ENCODE peak calls at places on chromosomes 1 and 21, in ten cellular contexts. B is endothelial cell, U is endodermal cell, C is fibroblast of the aortic adventitia, N is tibial artery, D is bronchial epithelial cell, R is lower leg skin, H is epithelial cell of esophagus, X is HFFc6, L is sigmoid colon. A is an unnamed sample.

GRCh38 chr1:192005976-192006375 is 152.3 kb upstream of the RGS18 start:
- DNase-seq in B (no peak), U (no peak), C (no peak), N (no peak), D (no peak), R (no peak), H (no peak), X (no peak), L (no peak), A (no peak)

GRCh38 chr1:71473331-71473730 is 392.5 kb upstream of the ZRANB2 start:
- DNase-seq in B (no peak), U (no peak), C (no peak), N (no peak), D (no peak), R (no peak), H (no peak), X (no peak), L (no peak), A (no peak)

GRCh38 chr1:155962599-155963211 is 15.6 kb downstream of the ARHGEF2 start:
- DNase-seq in B (no peak), U (no peak), C (peak), N (peak), D (peak), R (no peak), H (peak), X (no peak), L (no peak), A (no peak)

GRCh38 chr21:36297938-36298572 is 21.9 kb upstream of the MORC3 start:
- DNase-seq in B (no peak), U (no peak), C (peak), N (peak), D (peak), R (peak), H (peak), X (no peak), L (peak), A (no peak)

GRCh38 chr1:87685366-87686136 is 356.9 kb downstream of the LMO4 start:
- DNase-seq in B (no peak), U (no peak), C (no peak), N (no peak), D (no peak), R (no peak), H (peak), X (no peak), L (no peak), A (no peak)

GRCh38 chr1:43764581-43764980 is 57.2 kb downstream of the ST3GAL3 start:
- DNase-seq in B (no peak), U (peak), C (no peak), N (no peak), D (no peak), R (no peak), H (no peak), X (no peak), L (no peak), A (no peak)

GRCh38 chr1:165869343-165869742 is 41.9 kb downstream of the UCK2 start:
- DNase-seq in B (no peak), U (no peak), C (no peak), N (no peak), D (no peak), R (no peak), H (no peak), X (no peak), L (no peak), A (no peak)

GRCh38 chr1:18481190-18481920 is 625 bp downstream of the KLHDC7A start:
- DNase-seq in B (no peak), U (peak), C (no peak), N (no peak), D (no peak), R (no peak), H (no peak), X (no peak), L (no peak), A (no peak)

GRCh38 chr1:211577826-211578639 is 928 bp downstream of the SLC30A1 start:
- DNase-seq in B (peak), U (peak), C (peak), N (peak), D (peak), R (peak), H (peak), X (peak), L (peak), A (peak)

GRCh38 chr1:119475866-119476439 is 31.1 kb upstream of the HSD3B1 start:
- DNase-seq in B (peak), U (peak), C (peak), N (peak), D (peak), R (no peak), H (peak), X (peak), L (no peak), A (no peak)

GRCh38 chr1:53585116-53585515 is 125.9 kb downstream of the DMRTB1 start:
- DNase-seq in B (no peak), U (no peak), C (peak), N (no peak), D (no peak), R (peak), H (no peak), X (no peak), L (peak), A (peak)

GRCh38 chr1:51504806-51505525 is 14.1 kb downstream of the EPS15 start:
- DNase-seq in B (no peak), U (no peak), C (no peak), N (no peak), D (no peak), R (no peak), H (no peak), X (no peak), L (no peak), A (no peak)

GRCh38 chr1:10781137-10781536 is 15.3 kb downstream of the CASZ1 start:
- DNase-seq in B (no peak), U (no peak), C (no peak), N (no peak), D (no peak), R (no peak), H (no peak), X (no peak), L (no peak), A (no peak)

GRCh38 chr1:41900611-41901444 is 17.9 kb downstream of the HIVEP3 start:
- DNase-seq in B (no peak), U (no peak), C (peak), N (no peak), D (peak), R (no peak), H (peak), X (peak), L (no peak), A (no peak)

GRCh38 chr1:167294528-167294927 is 73.8 kb downstream of the POU2F1 start:
- DNase-seq in B (no peak), U (no peak), C (no peak), N (no peak), D (peak), R (peak), H (no peak), X (no peak), L (no peak), A (no peak)

GRCh38 chr1:209777587-209777986 is 6.8 kb downstream of the C1orf74 start:
- DNase-seq in B (no peak), U (no peak), C (no peak), N (no peak), D (no peak), R (no peak), H (peak), X (no peak), L (no peak), A (no peak)

GRCh38 chr1:167210966-167211674 is 9.6 kb upstream of the POU2F1 start:
- DNase-seq in B (no peak), U (no peak), C (no peak), N (no peak), D (no peak), R (no peak), H (peak), X (no peak), L (no peak), A (no peak)

GRCh38 chr1:207218512-207219352 is 102.7 kb upstream of the CD55 start:
- DNase-seq in B (no peak), U (no peak), C (no peak), N (peak), D (peak), R (no peak), H (peak), X (no peak), L (no peak), A (no peak)

GRCh38 chr21:45741691-45742090 is 98.2 kb downstream of the PCBP3 start:
- DNase-seq in B (no peak), U (no peak), C (no peak), N (no peak), D (no peak), R (no peak), H (no peak), X (no peak), L (no peak), A (peak)

GRCh38 chr1:101520302-101520701 is 283.5 kb downstream of the S1PR1 start:
- DNase-seq in B (peak), U (peak), C (peak), N (no peak), D (peak), R (no peak), H (peak), X (peak), L (no peak), A (no peak)

GRCh38 chr21:17679002-17679600 is 66.4 kb upstream of the BTG3 start:
- DNase-seq in B (no peak), U (no peak), C (peak), N (no peak), D (peak), R (no peak), H (peak), X (peak), L (no peak), A (no peak)

GRCh38 chr1:96845464-96845863 is 123.9 kb downstream of the PTBP2 start:
- DNase-seq in B (peak), U (peak), C (no peak), N (no peak), D (peak), R (no peak), H (peak), X (no peak), L (no peak), A (no peak)

GRCh38 chr1:20589331-20590312 is 725 bp downstream of the CDA start:
- DNase-seq in B (no peak), U (peak), C (peak), N (peak), D (no peak), R (no peak), H (peak), X (peak), L (peak), A (no peak)

GRCh38 chr1:195851804-195852203 is 756.4 kb downstream of the KCNT2 start:
- DNase-seq in B (no peak), U (no peak), C (no peak), N (no peak), D (peak), R (no peak), H (peak), X (peak), L (no peak), A (no peak)

GRCh38 chr1:154577346-154578057 is 9.9 kb downstream of the CHRNB2 start:
- DNase-seq in B (no peak), U (no peak), C (no peak), N (no peak), D (no peak), R (no peak), H (no peak), X (no peak), L (no peak), A (no peak)

GRCh38 chr1:203906932-203907331 is 45.5 kb downstream of the SNRPE start:
- DNase-seq in B (no peak), U (no peak), C (peak), N (no peak), D (peak), R (no peak), H (peak), X (peak), L (no peak), A (no peak)

GRCh38 chr1:236144446-236145150 is 2.3 kb downstream of the GPR137B start:
- DNase-seq in B (no peak), U (no peak), C (no peak), N (no peak), D (no peak), R (no peak), H (peak), X (no peak), L (no peak), A (no peak)

GRCh38 chr1:151372411-151372934 is at the start of gene SELENBP1:
- DNase-seq in B (peak), U (peak), C (peak), N (peak), D (peak), R (peak), H (peak), X (peak), L (peak), A (no peak)

GRCh38 chr1:24526940-24527542 is 24.4 kb downstream of the RCAN3 start:
- DNase-seq in B (peak), U (no peak), C (peak), N (no peak), D (no peak), R (no peak), H (peak), X (peak), L (no peak), A (no peak)

GRCh38 chr1:28447674-28448073 is 58.2 kb upstream of the RCC1 start:
- DNase-seq in B (no peak), U (no peak), C (no peak), N (no peak), D (no peak), R (no peak), H (no peak), X (no peak), L (no peak), A (no peak)

GRCh38 chr1:228830954-228831481 is 95.7 kb downstream of the RHOU start:
- DNase-seq in B (no peak), U (no peak), C (peak), N (no peak), D (peak), R (no peak), H (peak), X (peak), L (no peak), A (no peak)

GRCh38 chr21:45974073-45975016 is 7.2 kb upstream of the COL6A1 start:
- DNase-seq in B (peak), U (peak), C (peak), N (peak), D (no peak), R (peak), H (no peak), X (peak), L (peak), A (peak)

DNA sequence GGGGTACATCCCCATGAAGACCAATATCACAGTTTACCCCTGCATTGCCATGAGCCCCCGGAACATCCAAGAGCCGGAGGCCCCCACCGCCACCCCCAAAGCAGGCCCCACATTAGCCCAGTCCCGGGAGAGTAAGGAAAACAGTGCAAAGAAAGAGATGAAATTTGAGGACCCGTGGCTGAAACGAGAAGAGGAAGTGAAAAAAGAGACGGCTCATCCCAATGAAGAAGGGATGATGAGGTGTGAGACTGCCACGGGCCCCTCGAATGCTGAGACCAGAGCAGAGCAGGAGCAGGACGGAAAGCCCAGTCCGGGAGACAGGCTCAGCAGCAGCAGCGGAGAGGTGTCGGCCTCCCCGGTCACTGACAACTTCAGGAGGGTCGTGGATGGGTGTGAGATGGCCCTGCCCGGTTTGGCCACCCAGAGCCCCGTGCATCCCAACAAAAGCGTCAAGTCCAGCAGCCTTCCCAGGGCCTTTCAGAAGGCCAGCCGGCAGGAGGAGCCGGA is 532.4 kb downstream of the KIF26B start:
- DNase-seq in B (no peak), U (peak), C (no peak), N (no peak), D (no peak), R (peak), H (no peak), X (no peak), L (no peak), A (no peak)
- TF ChIP-seq CTCF in B (no peak), U (no peak), C (no peak), N (no peak), D (no peak), R (no peak), H (no peak), X (no peak), L (no peak), A (no peak)

DNA sequence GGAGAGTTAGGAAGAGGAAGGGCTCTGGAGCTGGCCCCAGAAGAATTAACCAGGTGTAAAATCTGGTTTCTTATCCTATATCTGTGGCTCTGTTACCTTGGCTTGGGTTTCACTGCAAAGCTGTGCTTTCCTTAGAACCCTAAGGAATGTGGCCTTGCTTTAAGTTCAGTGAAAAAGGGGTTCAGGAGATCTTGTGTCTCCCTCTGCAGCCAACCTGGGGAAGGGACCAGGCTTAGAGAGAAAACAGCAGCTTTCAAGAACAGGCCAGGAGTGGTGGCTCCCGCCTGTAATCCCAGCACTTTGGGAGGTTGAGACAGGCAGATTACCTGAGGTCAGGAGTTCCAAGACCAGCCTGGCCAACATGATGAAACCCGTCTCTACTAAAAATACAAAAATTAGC is 16.1 kb upstream of the MYCL start:
- DNase-seq in B (no peak), U (no peak), C (no peak), N (no peak), D (no peak), R (no peak), H (peak), X (no peak), L (no peak), A (no peak)
- TF ChIP-seq CTCF in B (no peak), U (peak), C (peak), N (no peak), D (peak), R (no peak), H (peak), X (no peak), L (no peak), A (no peak)

DNA sequence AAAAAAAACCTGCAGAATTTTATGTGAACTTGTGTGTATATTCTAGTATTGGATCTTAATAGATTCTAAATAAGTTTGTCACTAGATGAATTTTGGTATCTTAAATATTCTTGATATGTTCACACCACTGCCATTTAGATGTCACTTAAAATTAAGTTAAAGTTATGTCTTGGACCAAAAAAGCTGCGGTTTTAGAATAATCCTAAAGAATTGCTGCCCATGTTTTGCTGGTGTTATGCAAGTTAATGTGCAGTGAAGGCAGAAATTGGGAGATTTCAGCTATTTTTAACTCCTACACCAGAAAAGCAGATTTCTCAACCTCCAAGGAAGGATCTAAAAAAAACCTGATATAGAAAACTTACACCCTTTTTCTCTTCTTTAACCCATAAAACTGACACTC is 747 bp downstream of the ACADM start:
- DNase-seq in B (no peak), U (no peak), C (peak), N (no peak), D (no peak), R (no peak), H (no peak), X (peak), L (no peak), A (no peak)
- TF ChIP-seq CTCF in B (no peak), U (no peak), C (no peak), N (no peak), D (no peak), R (no peak), H (no peak), X (no peak), L (no peak), A (no peak)

GRCh38 chr1:178572604-178573003 is 59.7 kb downstream of the TEX35 start:
- DNase-seq in B (no peak), U (no peak), C (no peak), N (no peak), D (no peak), R (no peak), H (no peak), X (no peak), L (no peak), A (no peak)
- TF ChIP-seq CTCF in B (no peak), U (peak), C (no peak), N (no peak), D (no peak), R (no peak), H (no peak), X (peak), L (no peak), A (no peak)

GRCh38 chr1:202656057-202656456 is 54.2 kb downstream of the SYT2 start:
- DNase-seq in B (peak), U (peak), C (no peak), N (no peak), D (no peak), R (no peak), H (no peak), X (no peak), L (no peak), A (no peak)
- TF ChIP-seq CTCF in B (peak), U (peak), C (no peak), N (no peak), D (no peak), R (no peak), H (no peak), X (peak), L (no peak), A (peak)

DNA sequence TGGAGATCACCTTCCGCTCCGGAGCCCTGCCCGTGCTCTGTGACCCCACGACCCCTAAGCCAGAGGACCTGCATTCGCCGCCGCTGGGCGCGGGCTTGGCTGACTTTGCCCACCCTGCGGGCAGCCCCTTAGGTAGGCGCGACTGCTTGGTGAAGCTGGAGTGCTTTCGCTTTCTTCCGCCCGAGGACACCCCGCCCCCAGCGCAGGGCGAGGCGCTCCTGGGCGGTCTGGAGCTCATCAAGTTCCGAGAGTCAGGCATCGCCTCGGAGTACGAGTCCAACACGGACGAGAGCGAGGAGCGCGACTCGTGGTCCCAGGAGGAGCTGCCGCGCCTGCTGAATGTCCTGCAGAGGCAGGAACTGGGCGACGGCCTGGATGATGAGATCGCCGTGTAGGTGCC is 9.6 kb downstream of the SPATA46 start:
- DNase-seq in B (no peak), U (no peak), C (no peak), N (no peak), D (no peak), R (no peak), H (no peak), X (peak), L (no peak), A (no peak)
- TF ChIP-seq CTCF in B (no peak), U (no peak), C (no peak), N (no peak), D (no peak), R (no peak), H (no peak), X (no peak), L (no peak), A (no peak)

GRCh38 chr1:35300376-35300775 is 31.9 kb downstream of the ZMYM4 start:
- DNase-seq in B (no peak), U (no peak), C (no peak), N (no peak), D (no peak), R (no peak), H (no peak), X (no peak), L (no peak), A (no peak)

GRCh38 chr1:35294809-35295208 is 26.3 kb downstream of the ZMYM4 start:
- DNase-seq in B (no peak), U (no peak), C (no peak), N (no peak), D (no peak), R (no peak), H (no peak), X (no peak), L (no peak), A (no peak)

GRCh38 chr1:35301674-35302392 is 33.3 kb downstream of the ZMYM4 start:
- DNase-seq in B (no peak), U (no peak), C (no peak), N (no peak), D (no peak), R (no peak), H (no peak), X (no peak), L (no peak), A (no peak)

DNA sequence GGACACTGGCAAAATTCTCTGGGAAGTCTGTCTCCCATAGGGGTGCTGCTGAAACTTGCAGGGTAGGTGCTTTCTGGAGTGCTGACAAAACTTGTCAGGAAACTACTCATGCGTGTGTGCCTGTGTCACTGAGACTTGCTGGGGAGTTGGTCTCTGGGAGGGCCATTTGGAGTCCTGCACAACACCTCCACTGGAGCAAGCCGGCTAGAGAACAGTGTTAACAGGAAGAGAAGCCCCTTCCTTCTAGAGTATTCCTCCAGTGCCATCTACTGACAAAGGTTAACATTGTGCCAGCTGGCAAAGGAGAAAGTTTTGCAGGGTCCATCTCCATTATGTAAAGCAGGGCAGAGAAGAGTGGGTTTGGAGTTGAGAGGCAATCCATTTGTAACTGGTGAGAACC is 30.0 kb downstream of the ZMYM4 start:
- DNase-seq in B (peak), U (peak), C (peak), N (no peak), D (peak), R (no peak), H (peak), X (peak), L (no peak), A (no peak)
- TF ChIP-seq CTCF in B (no peak), U (peak), C (peak), N (no peak), D (no peak), R (no peak), H (peak), X (peak), L (peak), A (peak)